ENCODE peak calls at places on chromosomes 13 and 19, in nine cellular contexts. One of them, this sample, is unnamed.

GRCh38 chr13:80499536-80500280 is 158.8 kb upstream of the SPRY2 start:
- DNase-seq in upper lobe of left lung: no peak
- DNase-seq in heart left ventricle: no peak
- DNase-seq in A549: no peak
- DNase-seq in gastrocnemius medialis: no peak
- DNase-seq in body of pancreas: no peak
- DNase-seq in stomach: no peak
- DNase-seq in IMR-90: no peak
- DNase-seq in tibial nerve: no peak
- DNase-seq in this sample: no peak

GRCh38 chr13:98203641-98204326 is 26.7 kb upstream of the RNF113B start:
- DNase-seq in gastrocnemius medialis: no peak
- DNase-seq in IMR-90: no peak
- DNase-seq in tibial nerve: no peak
- DNase-seq in A549: no peak
- DNase-seq in body of pancreas: no peak
- DNase-seq in stomach: no peak
- DNase-seq in heart left ventricle: no peak
- DNase-seq in upper lobe of left lung: no peak
- DNase-seq in this sample: no peak

GRCh38 chr13:101258509-101258908 is 157.8 kb downstream of the NALCN start:
- DNase-seq in heart left ventricle: no peak
- DNase-seq in upper lobe of left lung: no peak
- DNase-seq in IMR-90: no peak
- DNase-seq in gastrocnemius medialis: no peak
- DNase-seq in A549: no peak
- DNase-seq in tibial nerve: no peak
- DNase-seq in stomach: no peak
- DNase-seq in body of pancreas: no peak
- DNase-seq in this sample: no peak

GRCh38 chr13:98490866-98491265 is 86.0 kb downstream of the STK24 start:
- DNase-seq in body of pancreas: no peak
- DNase-seq in upper lobe of left lung: no peak
- DNase-seq in IMR-90: no peak
- DNase-seq in gastrocnemius medialis: no peak
- DNase-seq in heart left ventricle: no peak
- DNase-seq in tibial nerve: no peak
- DNase-seq in A549: no peak
- DNase-seq in stomach: no peak
- DNase-seq in this sample: no peak

GRCh38 chr19:14381689-14382474 is 638 bp downstream of the ADGRE5 start:
- DNase-seq in A549: peak
- DNase-seq in tibial nerve: peak
- DNase-seq in gastrocnemius medialis: peak
- DNase-seq in stomach: peak
- DNase-seq in body of pancreas: peak
- DNase-seq in heart left ventricle: peak
- DNase-seq in upper lobe of left lung: no peak
- DNase-seq in IMR-90: peak
- DNase-seq in this sample: peak

GRCh38 chr19:40400521-40400920 is 10.5 kb upstream of the HIPK4 start:
- DNase-seq in tibial nerve: no peak
- DNase-seq in body of pancreas: no peak
- DNase-seq in IMR-90: no peak
- DNase-seq in A549: no peak
- DNase-seq in heart left ventricle: no peak
- DNase-seq in gastrocnemius medialis: no peak
- DNase-seq in upper lobe of left lung: no peak
- DNase-seq in stomach: no peak
- DNase-seq in this sample: no peak

GRCh38 chr13:82878536-82878935 is 1003.7 kb downstream of the SLITRK1 start:
- DNase-seq in stomach: no peak
- DNase-seq in upper lobe of left lung: no peak
- DNase-seq in tibial nerve: no peak
- DNase-seq in A549: no peak
- DNase-seq in gastrocnemius medialis: no peak
- DNase-seq in body of pancreas: no peak
- DNase-seq in IMR-90: no peak
- DNase-seq in heart left ventricle: no peak
- DNase-seq in this sample: no peak

GRCh38 chr13:60755380-60756163 is 358.6 kb downstream of the TDRD3 start:
- DNase-seq in stomach: no peak
- DNase-seq in gastrocnemius medialis: no peak
- DNase-seq in IMR-90: no peak
- DNase-seq in A549: peak
- DNase-seq in heart left ventricle: no peak
- DNase-seq in upper lobe of left lung: no peak
- DNase-seq in tibial nerve: no peak
- DNase-seq in body of pancreas: no peak
- DNase-seq in this sample: no peak

GRCh38 chr19:56142897-56143434 is 1.9 kb downstream of the ZNF444 start:
- DNase-seq in gastrocnemius medialis: no peak
- DNase-seq in stomach: no peak
- DNase-seq in upper lobe of left lung: no peak
- DNase-seq in body of pancreas: no peak
- DNase-seq in tibial nerve: no peak
- DNase-seq in heart left ventricle: no peak
- DNase-seq in A549: no peak
- DNase-seq in IMR-90: no peak
- DNase-seq in this sample: no peak

GRCh38 chr19:12295191-12295590 is 508 bp upstream of the ZNF44 start:
- DNase-seq in gastrocnemius medialis: no peak
- DNase-seq in tibial nerve: no peak
- DNase-seq in upper lobe of left lung: no peak
- DNase-seq in stomach: no peak
- DNase-seq in body of pancreas: no peak
- DNase-seq in A549: no peak
- DNase-seq in heart left ventricle: no peak
- DNase-seq in IMR-90: no peak
- DNase-seq in this sample: no peak

GRCh38 chr19:12293771-12294307 is 844 bp downstream of the ZNF44 start:
- DNase-seq in upper lobe of left lung: peak
- DNase-seq in IMR-90: peak
- DNase-seq in body of pancreas: peak
- DNase-seq in tibial nerve: peak
- DNase-seq in stomach: peak
- DNase-seq in gastrocnemius medialis: peak
- DNase-seq in A549: peak
- DNase-seq in heart left ventricle: peak
- DNase-seq in this sample: peak

GRCh38 chr19:12289790-12290065 is 5.0 kb downstream of the ZNF44 start:
- DNase-seq in gastrocnemius medialis: no peak
- DNase-seq in IMR-90: no peak
- DNase-seq in heart left ventricle: no peak
- DNase-seq in upper lobe of left lung: no peak
- DNase-seq in body of pancreas: no peak
- DNase-seq in A549: no peak
- DNase-seq in stomach: no peak
- DNase-seq in tibial nerve: no peak
- DNase-seq in this sample: no peak

GRCh38 chr19:12294308-12295158 is at the start of gene ZNF44:
- DNase-seq in gastrocnemius medialis: peak
- DNase-seq in upper lobe of left lung: peak
- DNase-seq in heart left ventricle: peak
- DNase-seq in A549: peak
- DNase-seq in body of pancreas: peak
- DNase-seq in tibial nerve: peak
- DNase-seq in stomach: peak
- DNase-seq in IMR-90: peak
- DNase-seq in this sample: peak
- TF ChIP-seq POLR2A in gastrocnemius medialis: peak
- TF ChIP-seq POLR2A in upper lobe of left lung: peak
- TF ChIP-seq POLR2A in heart left ventricle: peak
- TF ChIP-seq POLR2A in A549: no peak
- TF ChIP-seq POLR2A in body of pancreas: peak
- TF ChIP-seq POLR2A in tibial nerve: peak
- TF ChIP-seq POLR2A in stomach: peak
- TF ChIP-seq POLR2A in IMR-90: no peak
- TF ChIP-seq POLR2A in this sample: peak

GRCh38 chr13:112968380-112968909 is 569 bp upstream of the MCF2L start:
- DNase-seq in heart left ventricle: peak
- DNase-seq in IMR-90: no peak
- DNase-seq in gastrocnemius medialis: peak
- DNase-seq in body of pancreas: peak
- DNase-seq in stomach: peak
- DNase-seq in A549: no peak
- DNase-seq in tibial nerve: no peak
- DNase-seq in upper lobe of left lung: peak
- DNase-seq in this sample: peak
- H3K27ac ChIP-seq in heart left ventricle: peak
- H3K27ac ChIP-seq in IMR-90: no peak
- H3K27ac ChIP-seq in gastrocnemius medialis: peak
- H3K27ac ChIP-seq in body of pancreas: peak
- H3K27ac ChIP-seq in stomach: peak
- H3K27ac ChIP-seq in A549: no peak
- H3K27ac ChIP-seq in tibial nerve: no peak
- H3K27ac ChIP-seq in upper lobe of left lung: peak
- H3K27ac ChIP-seq in this sample: peak

GRCh38 chr19:306151-306900 is 15.1 kb upstream of the PLPP2 start:
- DNase-seq in stomach: no peak
- DNase-seq in tibial nerve: no peak
- DNase-seq in gastrocnemius medialis: no peak
- DNase-seq in A549: no peak
- DNase-seq in heart left ventricle: no peak
- DNase-seq in IMR-90: no peak
- DNase-seq in upper lobe of left lung: no peak
- DNase-seq in body of pancreas: no peak
- DNase-seq in this sample: no peak

GRCh38 chr19:307793-308420 is 16.7 kb upstream of the PLPP2 start:
- DNase-seq in A549: no peak
- DNase-seq in upper lobe of left lung: no peak
- DNase-seq in stomach: no peak
- DNase-seq in gastrocnemius medialis: no peak
- DNase-seq in heart left ventricle: no peak
- DNase-seq in IMR-90: no peak
- DNase-seq in tibial nerve: no peak
- DNase-seq in body of pancreas: no peak
- DNase-seq in this sample: no peak

GRCh38 chr19:307111-307531 is 15.9 kb upstream of the PLPP2 start:
- DNase-seq in heart left ventricle: no peak
- DNase-seq in gastrocnemius medialis: no peak
- DNase-seq in upper lobe of left lung: no peak
- DNase-seq in A549: no peak
- DNase-seq in tibial nerve: no peak
- DNase-seq in IMR-90: no peak
- DNase-seq in stomach: no peak
- DNase-seq in body of pancreas: no peak
- DNase-seq in this sample: no peak

GRCh38 chr19:308471-309205 is 17.4 kb upstream of the PLPP2 start:
- DNase-seq in upper lobe of left lung: peak
- DNase-seq in heart left ventricle: no peak
- DNase-seq in gastrocnemius medialis: no peak
- DNase-seq in A549: no peak
- DNase-seq in IMR-90: no peak
- DNase-seq in stomach: peak
- DNase-seq in body of pancreas: no peak
- DNase-seq in tibial nerve: no peak
- DNase-seq in this sample: no peak

DNA sequence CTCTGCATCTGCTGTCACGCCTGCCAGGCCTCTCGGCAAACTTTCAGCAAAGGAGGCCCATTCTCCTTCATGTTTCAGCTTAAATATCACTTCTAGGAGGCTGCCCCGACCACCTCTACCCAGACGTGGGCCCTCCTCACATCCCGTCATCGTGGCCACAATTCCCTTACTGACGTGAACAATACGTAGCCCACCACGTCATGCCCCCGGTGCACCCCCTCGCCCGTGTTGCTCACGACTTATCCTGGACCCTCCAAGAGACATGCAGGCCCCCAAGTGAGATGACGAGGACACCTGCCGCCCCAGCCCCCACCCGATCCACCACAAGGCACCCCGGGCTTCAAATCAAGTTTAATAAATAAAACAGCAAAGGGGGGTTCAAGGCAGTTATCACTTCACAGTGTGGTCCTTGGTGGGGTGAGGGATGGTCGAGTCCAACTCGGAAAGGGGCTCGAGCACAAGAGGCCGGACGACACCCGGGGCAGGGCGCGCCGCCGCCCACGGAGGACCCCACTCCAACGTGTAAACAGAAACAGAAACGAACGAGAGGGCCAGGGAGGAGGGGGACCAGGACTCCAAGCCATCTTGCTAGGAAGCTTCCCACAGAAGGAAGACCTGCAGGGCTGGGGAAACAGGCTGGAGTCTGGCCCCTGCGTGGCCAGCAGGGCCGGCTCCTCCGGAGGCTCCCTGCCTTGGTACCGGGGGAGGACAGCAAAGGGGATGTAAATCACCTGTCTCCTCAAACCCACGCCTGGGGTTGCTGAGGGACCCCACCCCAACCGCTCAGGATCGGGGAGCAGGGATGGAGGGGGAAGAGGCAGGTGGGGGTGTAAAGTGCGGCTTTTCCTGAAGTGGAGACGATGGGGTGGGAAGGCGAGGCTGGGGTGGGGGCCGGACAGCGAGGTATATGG is 14.3 kb upstream of the PLPP2 start:
- DNase-seq in gastrocnemius medialis: no peak
- DNase-seq in A549: no peak
- DNase-seq in body of pancreas: no peak
- DNase-seq in IMR-90: no peak
- DNase-seq in heart left ventricle: no peak
- DNase-seq in stomach: no peak
- DNase-seq in upper lobe of left lung: no peak
- DNase-seq in tibial nerve: no peak
- DNase-seq in this sample: no peak
- TF ChIP-seq POLR2A in gastrocnemius medialis: no peak
- TF ChIP-seq POLR2A in A549: no peak
- TF ChIP-seq POLR2A in body of pancreas: no peak
- TF ChIP-seq POLR2A in IMR-90: no peak
- TF ChIP-seq POLR2A in heart left ventricle: no peak
- TF ChIP-seq POLR2A in stomach: no peak
- TF ChIP-seq POLR2A in upper lobe of left lung: no peak
- TF ChIP-seq POLR2A in tibial nerve: no peak
- TF ChIP-seq POLR2A in this sample: no peak

GRCh38 chr13:37369618-37370017 is 228.9 kb downstream of the POSTN start:
- DNase-seq in heart left ventricle: no peak
- DNase-seq in tibial nerve: no peak
- DNase-seq in gastrocnemius medialis: no peak
- DNase-seq in stomach: no peak
- DNase-seq in upper lobe of left lung: no peak
- DNase-seq in body of pancreas: no peak
- DNase-seq in A549: no peak
- DNase-seq in IMR-90: peak
- DNase-seq in this sample: no peak

GRCh38 chr13:37375724-37376123 is 222.8 kb downstream of the POSTN start:
- DNase-seq in body of pancreas: no peak
- DNase-seq in upper lobe of left lung: no peak
- DNase-seq in IMR-90: peak
- DNase-seq in gastrocnemius medialis: no peak
- DNase-seq in tibial nerve: no peak
- DNase-seq in heart left ventricle: no peak
- DNase-seq in A549: no peak
- DNase-seq in stomach: no peak
- DNase-seq in this sample: no peak

DNA sequence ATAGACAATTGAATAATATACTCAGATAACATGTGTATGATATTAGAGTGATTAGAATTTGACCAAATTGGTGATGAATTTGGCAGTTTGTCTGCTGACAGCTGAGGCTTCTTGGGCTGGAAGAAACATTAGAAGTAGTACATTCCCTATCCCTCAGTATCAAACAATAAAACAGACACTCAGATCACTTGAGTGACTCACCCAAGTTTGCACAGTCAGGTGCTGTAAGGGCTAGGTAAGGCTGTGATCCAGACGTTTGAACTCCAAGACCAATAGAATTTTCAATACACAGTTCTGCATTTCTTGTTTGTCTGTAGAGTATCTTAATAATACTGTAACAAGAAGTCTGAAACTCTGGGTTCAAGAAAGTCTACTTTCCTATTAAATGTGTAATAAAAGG is 223.5 kb downstream of the POSTN start:
- DNase-seq in upper lobe of left lung: no peak
- DNase-seq in A549: no peak
- DNase-seq in tibial nerve: no peak
- DNase-seq in IMR-90: no peak
- DNase-seq in stomach: no peak
- DNase-seq in body of pancreas: no peak
- DNase-seq in gastrocnemius medialis: no peak
- DNase-seq in heart left ventricle: no peak
- DNase-seq in this sample: no peak
- H3K27ac ChIP-seq in upper lobe of left lung: no peak
- H3K27ac ChIP-seq in A549: no peak
- H3K27ac ChIP-seq in tibial nerve: no peak
- H3K27ac ChIP-seq in IMR-90: no peak
- H3K27ac ChIP-seq in stomach: no peak
- H3K27ac ChIP-seq in body of pancreas: no peak
- H3K27ac ChIP-seq in gastrocnemius medialis: no peak
- H3K27ac ChIP-seq in heart left ventricle: no peak
- H3K27ac ChIP-seq in this sample: no peak

This sample was measured in suprapubic skin.